ENCODE peak calls at places on chromosome 19, in six cellular contexts. E is stimulated activated CD4-positive, alpha-beta T cell treated with anti-CD3 and anti-CD28 coated beads, Interleukin-4, amount 100 ng/mL, for 1 hour; Y is left ventricle myocardium inferior; M is stimulated activated naive CD8-positive, alpha-beta T cell treated with anti-CD3 and anti-CD28 coated beads, Interleukin-15, amount 100 ng/mL, for 72 hours; F is left kidney; W is effector CD8-positive, alpha-beta T cell. P is an unnamed sample.

GRCh38 chr19:28960986-28961705 is 251.8 kb downstream of the UQCRFS1 start:
- DNase-seq in E (no peak), F (no peak), Y (no peak), W (no peak), M (no peak), P (no peak)

GRCh38 chr19:39407394-39407643 is 672 bp downstream of the ZFP36 start:
- DNase-seq in F (no peak), W (no peak), M (no peak), E (no peak), Y (no peak), P (no peak)

GRCh38 chr19:28731113-28731512 is 481.8 kb downstream of the UQCRFS1 start:
- DNase-seq in Y (no peak), M (no peak), F (no peak), W (no peak), E (no peak), P (no peak)

GRCh38 chr19:16014923-16015804 is 61.1 kb upstream of the TPM4 start:
- DNase-seq in M (no peak), E (no peak), W (no peak), Y (no peak), F (no peak), P (no peak)

GRCh38 chr19:48751835-48752510 is 468 bp downstream of the FUT1 start:
- DNase-seq in M (no peak), F (peak), W (no peak), Y (no peak), E (no peak), P (no peak)

GRCh38 chr19:47069795-47070194 is 21.4 kb upstream of the TMEM160 start:
- DNase-seq in W (no peak), M (no peak), F (no peak), Y (no peak), E (no peak), P (no peak)

GRCh38 chr19:57242821-57243220 is 2.4 kb downstream of the ZNF805 start:
- DNase-seq in M (no peak), F (no peak), Y (no peak), W (no peak), E (no peak), P (no peak)

GRCh38 chr19:23283925-23284324 is 33.7 kb upstream of the ZNF724 start:
- DNase-seq in F (peak), W (peak), Y (peak), M (peak), E (peak), P (peak)

GRCh38 chr19:27738569-27739193 is 1474.3 kb downstream of the UQCRFS1 start:
- DNase-seq in F (no peak), W (no peak), M (no peak), Y (no peak), E (no peak), P (no peak)

GRCh38 chr19:3547767-3548282 is 8.9 kb downstream of the TEKTIP1 start:
- DNase-seq in W (no peak), F (no peak), E (no peak), Y (no peak), M (no peak), P (no peak)

GRCh38 chr19:17394891-17395415 is 957 bp upstream of the CCDC194 start:
- DNase-seq in W (no peak), F (peak), E (peak), Y (peak), M (peak), P (peak)

GRCh38 chr19:33406521-33407139 is 33.1 kb downstream of the CEBPG start:
- DNase-seq in F (peak), M (peak), E (peak), Y (peak), W (peak), P (peak)

GRCh38 chr19:5356428-5356827 is 15.8 kb upstream of the PTPRS start:
- DNase-seq in M (no peak), E (no peak), F (no peak), Y (no peak), W (no peak), P (no peak)

GRCh38 chr19:28878862-28879566 is 333.9 kb downstream of the UQCRFS1 start:
- DNase-seq in M (peak), F (peak), W (peak), Y (peak), E (peak), P (peak)

GRCh38 chr19:17333611-17334413 is 843 bp downstream of the ANO8 start:
- DNase-seq in W (peak), M (peak), E (peak), F (no peak), Y (no peak), P (peak)

GRCh38 chr19:13718733-13719132 is 45.6 kb upstream of the MRI1 start:
- DNase-seq in F (peak), M (no peak), E (no peak), Y (peak), W (no peak), P (no peak)

GRCh38 chr19:19403373-19403901 is 2.0 kb upstream of the GATAD2A start:
- DNase-seq in M (peak), Y (no peak), F (peak), W (no peak), E (no peak), P (no peak)